ENCODE peak calls at places on chromosomes 16 and 17, in five cellular contexts. O, Z, N, A and G are unnamed samples.

GRCh38 chr16:12881771-12882170 is 19.6 kb upstream of the SHISA9 start:
- DNase-seq in O (no peak), Z (no peak), N (no peak), A (no peak), G (peak)

GRCh38 chr17:39658346-39658745 is 6.8 kb upstream of the TCAP start:
- DNase-seq in O (no peak), Z (no peak), N (no peak), A (no peak), G (no peak)

GRCh38 chr16:89958068-89958467 is 9.5 kb downstream of the DEF8 start:
- DNase-seq in O (no peak), Z (no peak), N (no peak), A (peak), G (no peak)

GRCh38 chr16:84514874-84515835 is 10.7 kb upstream of the MEAK7 start:
- DNase-seq in O (no peak), Z (no peak), N (no peak), A (peak), G (no peak)

GRCh38 chr16:89037261-89038152 is 56.1 kb upstream of the ACSF3 start:
- DNase-seq in O (no peak), Z (peak), N (no peak), A (peak), G (peak)

GRCh38 chr17:57544381-57544780 is 200.7 kb downstream of the CCDC182 start:
- DNase-seq in O (no peak), Z (no peak), N (no peak), A (no peak), G (no peak)

GRCh38 chr17:21211825-21212479 is 2.0 kb downstream of the TMEM11 start:
- DNase-seq in O (no peak), Z (no peak), N (no peak), A (no peak), G (no peak)

GRCh38 chr17:39699818-39700147 is at the start of gene ERBB2:
- DNase-seq in O (peak), Z (peak), N (peak), A (peak), G (peak)

GRCh38 chr17:29160253-29160652 is 19.9 kb downstream of the MYO18A start:
- DNase-seq in O (no peak), Z (no peak), N (no peak), A (no peak), G (no peak)

GRCh38 chr16:4373909-4374742 is 2.5 kb downstream of the VASN start:
- DNase-seq in O (peak), Z (peak), N (peak), A (peak), G (peak)

DNA sequence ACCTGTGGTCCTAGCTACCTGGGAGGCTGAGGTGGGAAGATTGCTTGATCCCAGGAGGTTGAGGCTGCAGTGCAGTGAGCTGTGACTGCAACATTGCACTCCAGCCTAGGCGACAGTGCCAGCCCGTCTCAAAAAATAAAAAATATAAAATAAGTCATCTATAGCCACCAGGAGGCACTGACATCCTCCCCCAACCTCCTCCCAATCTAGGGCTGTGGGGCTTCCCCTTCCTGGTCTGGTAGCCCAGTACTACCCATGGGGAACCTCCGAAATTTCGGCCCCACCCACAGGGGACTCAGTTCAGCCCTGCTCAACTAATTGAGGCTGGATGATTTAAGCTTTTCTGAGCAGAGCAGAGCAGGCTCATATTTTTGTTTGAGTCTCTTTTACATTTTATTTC is 3.2 kb downstream of the ZSCAN10 start:
- DNase-seq in O (no peak), Z (no peak), N (no peak), A (no peak), G (no peak)
- TF ChIP-seq CTCF in O (peak), Z (peak), N (no peak), A (no peak), G (peak)

GRCh38 chr16:48113471-48113870 is 42.3 kb downstream of the ABCC12 start:
- DNase-seq in O (no peak), Z (no peak), N (no peak), A (no peak), G (no peak)
- TF ChIP-seq CTCF in O (no peak), Z (no peak), N (no peak), A (no peak), G (peak)

GRCh38 chr17:6430769-6431168 is 4.2 kb downstream of the AIPL1 start:
- DNase-seq in O (no peak), Z (no peak), N (no peak), A (no peak), G (no peak)
- TF ChIP-seq CTCF in O (no peak), Z (peak), N (no peak), A (no peak), G (peak)

DNA sequence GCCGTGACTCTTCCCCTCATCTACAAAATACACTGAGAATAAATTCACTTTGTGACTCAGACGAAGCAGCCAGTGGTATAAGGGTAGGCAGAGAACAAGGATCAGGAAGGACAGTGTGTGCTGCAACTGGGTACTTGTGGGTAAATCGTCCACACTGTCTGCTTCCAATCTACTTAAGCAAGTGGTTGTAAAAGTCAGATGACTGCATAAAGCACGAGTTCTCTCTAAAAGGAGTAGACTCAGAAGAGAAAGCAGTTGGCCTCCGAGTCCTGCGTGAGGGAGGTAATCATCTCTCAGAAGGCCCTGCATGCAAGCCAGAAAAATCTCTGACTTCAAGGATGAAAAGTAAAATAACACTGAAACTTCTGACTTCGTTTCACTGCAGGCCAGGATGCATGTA is 43.1 kb downstream of the ANKFY1 start:
- DNase-seq in O (no peak), Z (peak), N (peak), A (no peak), G (no peak)
- TF ChIP-seq CTCF in O (no peak), Z (no peak), N (no peak), A (no peak), G (no peak)

DNA sequence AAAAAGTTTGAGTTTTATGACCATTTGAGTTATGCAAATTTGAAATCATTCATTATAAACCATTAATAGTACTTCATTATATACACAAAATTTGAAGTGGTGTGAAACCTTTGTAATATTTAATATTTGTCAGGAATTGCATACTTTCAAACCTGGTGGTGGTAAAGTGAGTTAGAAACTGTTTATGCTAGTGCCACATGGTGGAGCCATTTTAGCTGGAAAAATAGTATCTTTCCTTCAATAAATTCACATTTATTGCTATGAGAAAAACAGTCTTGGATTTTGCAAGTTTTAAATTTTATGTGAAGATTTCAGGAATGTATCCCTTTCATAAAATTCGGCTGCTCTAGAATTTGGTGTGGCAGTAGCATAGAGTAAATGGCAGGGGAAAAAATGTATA is 7.3 kb upstream of the BLMH start:
- DNase-seq in O (no peak), Z (peak), N (no peak), A (no peak), G (no peak)
- TF ChIP-seq CTCF in O (peak), Z (peak), N (no peak), A (no peak), G (peak)